ENCODE peak calls at places on chromosomes 4 and X, in ten cellular contexts. S, U, C, V, J, Z, M, Q, W and L are unnamed samples.
A peak's percentile ranks its signal among the peaks of the same experiment; 100 is the strongest.

GRCh38 chrX:103941201-103941975 is 21.0 kb upstream of the TMSB15B start:
- DNase-seq in S (no peak), U (no peak), V (no peak), Z (peak; percentile 60), M (no peak), Q (no peak), C (no peak), W (peak; percentile 27), J (no peak), L (no peak)

GRCh38 chr4:119518915-119519410 is 109.6 kb downstream of the PDE5A start:
- DNase-seq in Z (no peak), V (no peak), Q (no peak), S (no peak), J (no peak), C (no peak), U (no peak), W (no peak), M (no peak), L (no peak)

GRCh38 chr4:20592666-20593065 is 107.6 kb upstream of the PACRGL start:
- DNase-seq in C (no peak), S (no peak), Q (no peak), M (no peak), Z (no peak), J (no peak), W (no peak), V (no peak), U (no peak), L (no peak)

GRCh38 chr4:153513596-153513995 is 47.4 kb downstream of the TMEM131L start:
- DNase-seq in W (no peak), C (no peak), U (no peak), V (no peak), M (no peak), Q (no peak), S (no peak), Z (peak; percentile 36), J (no peak), L (no peak)

GRCh38 chr4:114005569-114006442 is 26.4 kb upstream of the ARSJ start:
- DNase-seq in W (peak; percentile 93), C (no peak), M (no peak), Z (peak; percentile 69), V (no peak), J (no peak), U (no peak), Q (no peak), S (no peak), L (no peak)

GRCh38 chr4:30722092-30722915 is 2.1 kb downstream of the PCDH7 start:
- DNase-seq in W (no peak), Q (no peak), M (no peak), C (no peak), Z (no peak), V (no peak), J (peak; percentile 49), U (no peak), S (no peak), L (peak; percentile 42)

GRCh38 chrX:106144755-106145639 is 23.1 kb upstream of the PWWP3B start:
- DNase-seq in Z (peak; percentile 54), Q (no peak), J (no peak), S (no peak), U (no peak), C (no peak), W (no peak), M (no peak), V (no peak), L (no peak)

GRCh38 chr4:47485047-47485692 is at the start of gene ATP10D:
- DNase-seq in W (peak; percentile 87), Z (peak; percentile 96), Q (peak; percentile 91), U (peak; percentile 97), J (peak; percentile 97), V (peak; percentile 97), C (peak; percentile 83), M (peak; percentile 97), S (peak; percentile 98), L (peak; percentile 97)

GRCh38 chr4:179804440-179804839 is 2362.2 kb upstream of the AGA start:
- DNase-seq in M (no peak), U (no peak), V (no peak), Q (no peak), J (no peak), C (no peak), Z (no peak), W (peak; percentile 68), S (no peak), L (no peak)

GRCh38 chr4:54709281-54709854 is 51.6 kb downstream of the KIT start:
- DNase-seq in J (no peak), V (no peak), Z (peak; percentile 31), C (no peak), M (no peak), Q (no peak), W (no peak), U (no peak), S (no peak), L (no peak)

GRCh38 chr4:95129036-95129435 is 371.3 kb downstream of the BMPR1B start:
- DNase-seq in Z (peak; percentile 11), C (no peak), Q (no peak), S (no peak), J (no peak), W (peak; percentile 27), V (no peak), U (no peak), M (no peak), L (no peak)

GRCh38 chr4:95362906-95363578 is 185.7 kb downstream of the UNC5C start:
- DNase-seq in V (peak; percentile 61), J (no peak), M (peak; percentile 19), Q (no peak), Z (peak; percentile 67), U (no peak), W (peak; percentile 25), C (no peak), S (no peak), L (no peak)

GRCh38 chr4:74524985-74525384 is 80.0 kb downstream of the AREG start:
- DNase-seq in Z (no peak), S (no peak), Q (no peak), U (no peak), V (no peak), W (no peak), C (no peak), J (no peak), M (no peak), L (no peak)

GRCh38 chr4:102623622-102624021 is 122.5 kb downstream of the NFKB1 start:
- DNase-seq in Z (peak; percentile 77), J (no peak), C (no peak), U (no peak), S (no peak), M (no peak), Q (no peak), W (peak; percentile 61), V (peak; percentile 74), L (no peak)

DNA sequence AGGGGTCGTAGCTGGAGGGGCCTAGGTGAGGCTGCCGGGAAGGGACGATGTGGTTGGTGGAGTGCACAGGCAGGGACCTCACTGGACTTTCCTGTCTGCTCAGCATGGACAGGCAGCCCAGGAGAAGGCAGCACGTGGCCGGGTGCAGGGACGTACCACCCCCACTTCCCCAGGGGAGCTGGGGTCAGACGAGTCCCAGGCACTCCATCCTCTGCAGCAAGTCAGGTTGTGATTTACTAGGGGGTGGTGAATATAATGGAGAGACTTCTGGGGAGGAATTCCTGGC is 1.5 kb upstream of the CTBP1 start:
- DNase-seq in S (no peak), U (no peak), M (no peak), V (no peak), W (no peak), Q (no peak), C (no peak), Z (no peak), J (peak; percentile 58), L (no peak)
- H3K9me3 ChIP-seq in S (no peaks in the 10 kb centered on the region), U (no peaks in the 10 kb centered on the region), M (no peaks in the 10 kb centered on the region), V (peaks cover 51% of the 10 kb centered on the region), W (peaks cover 29% of the 10 kb centered on the region), Q (no peaks in the 10 kb centered on the region), C (no peaks in the 10 kb centered on the region), Z (no peaks in the 10 kb centered on the region), J (no peaks in the 10 kb centered on the region), L (no peaks in the 10 kb centered on the region)

DNA sequence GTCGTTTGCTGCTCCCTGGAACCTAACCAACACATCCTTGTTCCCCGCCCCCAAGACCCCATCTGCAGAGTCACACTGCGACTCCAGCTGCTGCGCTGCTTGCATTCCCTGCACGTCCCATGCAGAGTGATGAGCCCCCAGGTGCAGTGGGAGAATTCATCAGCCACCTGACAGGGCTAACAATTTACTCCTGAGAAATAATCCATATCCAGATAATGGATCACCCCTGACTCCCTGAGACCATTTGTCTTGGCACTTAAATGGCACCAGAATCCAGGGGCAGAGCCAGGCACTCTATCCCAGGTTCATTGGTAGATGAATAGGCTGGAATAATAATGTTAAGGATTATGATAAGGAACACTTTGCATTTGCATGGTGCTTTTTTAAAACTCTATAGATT is 12.4 kb upstream of the ARHGAP36 start:
- DNase-seq in Q (no peak), J (no peak), S (no peak), U (no peak), M (no peak), W (no peak), Z (no peak), V (no peak), C (no peak), L (no peak)
- H3K4me1 ChIP-seq in Q (no peaks in the 10 kb centered on the region), J (no peaks in the 10 kb centered on the region), S (no peaks in the 10 kb centered on the region), U (no peaks in the 10 kb centered on the region), M (no peaks in the 10 kb centered on the region), W (no peaks in the 10 kb centered on the region), Z (no peaks in the 10 kb centered on the region), V (no peaks in the 10 kb centered on the region), C (no peaks in the 10 kb centered on the region), L (no peaks in the 10 kb centered on the region)

GRCh38 chrX:132412208-132412607 is 76.6 kb downstream of the MBNL3 start:
- DNase-seq in J (no peak), M (no peak), W (no peak), C (no peak), Z (no peak), S (no peak), V (peak; percentile 85), Q (no peak), U (no peak), L (no peak)
- H3K4me3 ChIP-seq in J (no peak overlapping the region), M (no peak overlapping the region), W (no peak overlapping the region), C (no peak overlapping the region), Z (no peak overlapping the region), S (no peak overlapping the region), V (peak overlapping the region; percentile 85), Q (no peak overlapping the region), U (no peak overlapping the region), L (no peak overlapping the region)

GRCh38 chrX:47748576-47748975 is 88.1 kb upstream of the ZNF81 start:
- DNase-seq in S (no peak), C (no peak), Z (peak; percentile 68), Q (no peak), V (no peak), M (no peak), J (no peak), W (no peak), U (no peak), L (no peak)

GRCh38 chrX:47745386-47745785 is 86.4 kb upstream of the UXT start:
- DNase-seq in V (no peak), M (no peak), Z (peak; percentile 21), W (no peak), Q (no peak), S (no peak), J (no peak), U (no peak), C (no peak), L (no peak)

GRCh38 chrX:47749185-47749967 is 87.3 kb upstream of the ZNF81 start:
- DNase-seq in Q (no peak), M (no peak), V (no peak), Z (peak; percentile 25), C (no peak), S (no peak), W (peak; percentile 6), J (no peak), U (no peak), L (no peak)

GRCh38 chrX:47743504-47743903 is 84.5 kb upstream of the UXT start:
- DNase-seq in V (no peak), Q (no peak), Z (peak; percentile 73), W (peak; percentile 20), C (no peak), M (no peak), J (no peak), S (no peak), U (no peak), L (no peak)

GRCh38 chrX:47746446-47746845 is 87.5 kb upstream of the UXT start:
- DNase-seq in S (no peak), U (no peak), Q (no peak), W (no peak), V (no peak), J (no peak), M (no peak), C (no peak), Z (peak; percentile 44), L (no peak)
- H3K9me3 ChIP-seq in S (no peaks in the 10 kb centered on the region), U (no peaks in the 10 kb centered on the region), Q (no peaks in the 10 kb centered on the region), W (no peaks in the 10 kb centered on the region), V (no peaks in the 10 kb centered on the region), J (no peaks in the 10 kb centered on the region), M (no peaks in the 10 kb centered on the region), C (no peaks in the 10 kb centered on the region), Z (no peaks in the 10 kb centered on the region), L (no peaks in the 10 kb centered on the region)